ENCODE peak calls at places on chromosomes 4 and X, in four cellular contexts. B, N, Z and H are unnamed samples. For H3K79me2, the result is how much of the 10 kb centered on the place peaks cover.

GRCh38 chrX:4485917-4486316 is 772.5 kb upstream of the PRKX start:
- DNase-seq in Z (peak), N (no peak), B (peak), H (no peak)

GRCh38 chr4:113971706-113972360 is 7.6 kb downstream of the ARSJ start:
- DNase-seq in B (no peak), N (peak), Z (no peak), H (no peak)

GRCh38 chr4:4488405-4489404 is 53.1 kb downstream of the STX18 start:
- DNase-seq in N (peak), B (peak), Z (peak), H (peak)

GRCh38 chrX:150849996-150850720 is 48.3 kb downstream of the CD99L2 start:
- DNase-seq in B (no peak), Z (peak), N (peak), H (no peak)

GRCh38 chr4:154208424-154208823 is 283.2 kb downstream of the DCHS2 start:
- DNase-seq in N (peak), B (peak), Z (no peak), H (peak)

GRCh38 chr4:153555730-153556440 is 89.7 kb downstream of the TMEM131L start:
- DNase-seq in B (no peak), Z (no peak), N (peak), H (no peak)

GRCh38 chrX:139201924-139202323 is 328.6 kb upstream of the F9 start:
- DNase-seq in B (no peak), N (no peak), Z (no peak), H (no peak)

GRCh38 chrX:55006827-55007621 is 6.9 kb downstream of the APEX2 start:
- DNase-seq in B (no peak), N (no peak), Z (peak), H (no peak)

GRCh38 chrX:141180851-141181250 is 3.9 kb upstream of the LDOC1 start:
- DNase-seq in N (no peak), Z (no peak), B (no peak), H (no peak)

GRCh38 chrX:125404667-125405160 is 85.0 kb downstream of the TEX13C start:
- DNase-seq in N (no peak), Z (no peak), B (no peak), H (no peak)

GRCh38 chrX:41758391-41758790 is 34.4 kb downstream of the GPR82 start:
- DNase-seq in N (no peak), Z (no peak), B (no peak), H (no peak)

GRCh38 chr4:55075823-55076418 is 49.5 kb downstream of the KDR start:
- DNase-seq in N (no peak), B (peak), Z (no peak), H (no peak)

GRCh38 chr4:143375326-143376073 is 38.8 kb downstream of the GAB1 start:
- DNase-seq in N (peak), B (peak), Z (peak), H (peak)

GRCh38 chr4:188783160-188783559 is 643.9 kb downstream of the TRIML1 start:
- DNase-seq in Z (no peak), N (no peak), B (no peak), H (no peak)

GRCh38 chr4:23871420-23871819 is 18.4 kb downstream of the PPARGC1A start:
- DNase-seq in B (no peak), Z (no peak), N (no peak), H (no peak)
- H3K27ac ChIP-seq in B (no peak), Z (no peak), N (no peak), H (no peak)

DNA sequence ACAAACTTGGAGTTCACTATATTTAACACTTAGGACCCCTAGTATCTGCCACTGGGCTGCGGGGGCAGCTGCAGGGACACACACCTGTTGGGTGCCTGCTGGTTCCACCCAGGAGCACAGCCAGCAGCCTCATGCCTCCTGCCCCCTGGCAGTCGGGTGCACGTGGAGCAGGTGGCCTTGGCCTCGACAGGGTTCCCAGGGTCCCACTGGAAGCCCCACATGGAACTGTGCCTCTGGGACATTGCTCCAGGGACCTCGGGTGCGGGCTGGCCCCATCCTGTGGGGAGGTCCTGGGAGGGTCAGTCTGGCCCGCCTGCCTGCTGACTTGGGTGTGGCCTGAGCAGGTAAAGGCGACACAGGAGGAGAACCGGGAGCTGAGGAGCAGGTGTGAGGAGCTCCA is 18.0 kb downstream of the TACC3 start:
- DNase-seq in N (no peak), B (no peak), Z (no peak), H (no peak)
- H3K79me2 ChIP-seq in N (under half), B (under half), Z (under half), H (under half)

GRCh38 chrX:46576458-46576857 is 2.9 kb downstream of the CHST7 start:
- DNase-seq in N (peak), Z (no peak), B (no peak), H (no peak)

GRCh38 chrX:46575991-46576392 is 2.4 kb downstream of the CHST7 start:
- DNase-seq in B (peak), Z (peak), N (peak), H (no peak)

GRCh38 chrX:46574941-46575381 is 1.4 kb downstream of the CHST7 start:
- DNase-seq in N (peak), Z (peak), B (no peak), H (no peak)

GRCh38 chrX:46574337-46574940 is 874 bp downstream of the CHST7 start:
- DNase-seq in N (peak), B (peak), Z (peak), H (no peak)

DNA sequence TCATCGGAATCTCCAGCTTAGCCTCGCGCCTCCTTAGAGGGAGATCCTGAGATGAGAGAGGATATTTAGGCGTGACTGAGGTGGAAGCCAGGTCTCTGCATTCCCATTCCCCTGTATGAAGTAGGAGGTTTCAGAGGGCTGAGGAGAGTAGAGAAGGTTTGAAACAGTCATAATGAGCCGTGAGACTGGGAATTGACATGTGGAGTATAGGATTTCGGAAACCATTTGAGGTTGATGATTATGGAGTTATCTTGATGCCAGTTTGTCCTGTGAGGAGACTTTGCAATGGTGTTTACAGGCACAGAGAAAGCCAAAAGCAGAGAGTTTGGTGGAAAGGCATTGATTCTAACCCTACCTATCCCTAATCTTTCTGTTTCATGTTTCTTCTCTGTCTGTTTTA is 2.0 kb downstream of the CHST7 start:
- DNase-seq in Z (no peak), B (peak), N (peak), H (no peak)
- H3K4me2 ChIP-seq in Z (peak), B (peak), N (peak), H (no peak)

GRCh38 chr4:169332595-169332994 is 61.8 kb upstream of the SH3RF1 start:
- DNase-seq in Z (peak), B (no peak), N (no peak), H (no peak)

GRCh38 chr4:169330811-169331210 is 60.1 kb upstream of the SH3RF1 start:
- DNase-seq in Z (no peak), N (no peak), B (no peak), H (no peak)

GRCh38 chr4:169335331-169335730 is 64.6 kb upstream of the SH3RF1 start:
- DNase-seq in Z (peak), N (peak), B (no peak), H (no peak)

GRCh38 chr4:169334335-169334734 is 63.6 kb upstream of the SH3RF1 start:
- DNase-seq in N (no peak), B (peak), Z (no peak), H (no peak)

GRCh38 chr4:169333265-169333664 is 62.5 kb upstream of the SH3RF1 start:
- DNase-seq in N (no peak), Z (no peak), B (no peak), H (no peak)
- H3K27ac ChIP-seq in N (no peak), Z (no peak), B (peak), H (no peak)

GRCh38 chrX:38596939-38597338 is 35.6 kb downstream of the TSPAN7 start:
- DNase-seq in B (no peak), N (no peak), Z (no peak), H (no peak)
- H3K79me2 ChIP-seq in B (under half), N (under half), Z (under half), H (under half)

DNA sequence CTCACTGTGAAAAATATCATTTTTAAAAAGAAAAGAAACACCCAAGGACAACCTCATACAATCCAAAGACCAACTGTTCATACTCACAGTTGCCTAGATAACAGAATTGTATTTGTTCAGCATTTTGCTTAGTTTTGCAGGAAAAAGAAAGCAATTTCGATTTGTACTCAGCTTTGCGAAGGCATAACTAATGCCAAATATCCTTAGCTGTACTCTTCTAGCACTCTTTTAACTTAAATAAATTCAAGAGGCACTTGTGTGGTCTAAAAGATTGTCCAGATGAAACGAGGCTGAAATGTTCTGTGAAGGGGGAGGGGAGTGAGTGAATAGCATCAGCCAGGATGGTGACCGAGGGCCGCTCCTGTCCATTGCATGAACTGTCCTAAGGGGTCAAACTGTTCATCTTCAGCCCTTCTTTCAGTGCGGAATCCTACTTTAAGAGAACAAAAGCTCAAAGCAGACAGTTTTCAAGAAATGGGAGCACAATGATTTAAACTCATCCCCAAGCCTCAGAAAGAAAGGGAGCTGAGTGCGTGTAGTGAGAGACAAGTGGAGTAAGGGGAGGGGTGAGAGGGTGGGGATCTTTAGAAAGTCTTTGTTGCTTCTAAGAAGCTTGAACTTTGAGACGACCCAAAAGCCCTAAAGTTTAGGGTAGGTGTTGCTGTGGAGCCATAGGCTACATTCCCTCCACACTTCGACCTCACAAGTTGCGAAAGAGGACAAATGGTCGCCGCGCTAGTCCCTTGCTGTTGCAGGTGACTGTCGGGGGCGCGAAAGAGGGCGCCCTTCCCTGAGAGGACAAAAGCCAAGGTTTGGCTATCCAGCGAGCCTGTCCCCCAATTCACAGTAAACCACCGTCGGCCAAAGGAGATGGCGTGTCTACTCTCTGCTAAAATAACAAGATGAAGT is 4.0 kb upstream of the NEUROG2 start:
- DNase-seq in B (peak), Z (no peak), N (no peak), H (peak)
- H3K4me2 ChIP-seq in B (peak), Z (no peak), N (no peak), H (no peak)

DNA sequence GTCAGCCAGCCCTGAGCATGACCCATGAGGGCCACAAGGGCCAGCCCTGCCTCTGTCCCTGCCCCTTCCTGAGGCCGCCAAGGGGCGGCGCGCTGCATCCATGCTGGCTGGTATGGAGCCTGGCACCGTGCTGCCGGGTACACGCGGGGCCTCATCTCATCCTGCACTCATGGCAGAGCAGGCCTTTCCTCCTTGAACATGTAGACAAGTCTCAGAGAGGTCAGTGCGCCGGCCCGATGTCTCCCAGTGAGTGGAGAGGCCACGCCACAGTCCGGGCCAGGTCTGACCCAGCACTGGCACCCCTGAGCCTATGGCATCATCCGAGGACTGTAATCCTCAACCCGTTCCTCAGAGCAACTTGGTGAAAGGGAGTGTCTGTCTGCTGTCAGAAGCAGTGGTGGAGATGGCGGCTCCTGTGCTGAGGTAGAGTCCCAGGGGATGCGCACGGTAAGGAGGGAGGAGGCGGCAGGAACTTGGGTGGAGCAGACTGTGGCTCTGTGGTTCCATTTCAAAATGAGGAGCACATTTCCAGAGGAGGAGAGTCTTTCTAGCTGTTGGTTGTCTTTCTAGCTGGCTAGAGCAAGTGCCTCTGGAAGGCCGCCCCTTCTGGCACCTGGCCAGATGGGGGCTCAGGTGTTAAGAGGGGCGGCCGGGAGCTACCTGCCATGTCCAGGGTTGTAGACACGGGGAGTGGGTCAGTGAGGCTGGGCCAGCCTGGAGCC is 32.8 kb downstream of the TRMT44 start:
- DNase-seq in B (no peak), N (peak), Z (no peak), H (no peak)
- H3K27ac ChIP-seq in B (no peak), N (peak), Z (peak), H (no peak)